ENCODE peak calls at places on chromosome 20, in five cellular contexts. S is SK-N-SH treated with all-trans-retinoic acid at 6 μM for 48 hours; U is activated CD8-positive, alpha-beta T cell treated with anti-CD3 and anti-CD28 coated beads, Interleukin-2, amount 10 ng/mL, durations not matched to agents 7 days and 5 days; H is stimulated activated naive CD8-positive, alpha-beta T cell treated with anti-CD3 and anti-CD28 coated beads, Interleukin-15, Interleukin-2, amounts not matched to agents 100 U/mL and 50 U/mL, for 24 hours; A is Right ventricle myocardium superior. K is an unnamed sample.

GRCh38 chr20:53243152-53243551 is 271.0 kb downstream of the TSHZ2 start:
- ATAC-seq in S (no peak), U (no peak), H (no peak), A (no peak), K (no peak)

GRCh38 chr20:33105336-33105924 is 26.0 kb downstream of the BPIFB4 start:
- ATAC-seq in S (no peak), U (no peak), H (no peak), A (peak), K (no peak)

GRCh38 chr20:2800590-2801458 is at the start of gene CPXM1:
- ATAC-seq in S (peak), U (peak), H (peak), A (no peak), K (peak)

GRCh38 chr20:4880051-4880450 is 121.3 kb downstream of the SLC23A2 start:
- ATAC-seq in S (no peak), U (no peak), H (no peak), A (no peak), K (no peak)

GRCh38 chr20:32522525-32522774 is 62.7 kb downstream of the NOL4L start:
- ATAC-seq in S (peak), U (peak), H (no peak), A (no peak), K (peak)

GRCh38 chr20:25207960-25208534 is 12.5 kb downstream of the ENTPD6 start:
- ATAC-seq in S (no peak), U (no peak), H (no peak), A (no peak), K (no peak)

GRCh38 chr20:33559994-33560393 is 70.1 kb downstream of the CBFA2T2 start:
- ATAC-seq in S (no peak), U (no peak), H (no peak), A (no peak), K (no peak)

GRCh38 chr20:24970030-24970553 is 21.0 kb downstream of the CST7 start:
- ATAC-seq in S (no peak), U (no peak), H (no peak), A (no peak), K (no peak)

GRCh38 chr20:41051426-41051825 is 22.8 kb downstream of the TOP1 start:
- ATAC-seq in S (no peak), U (no peak), H (no peak), A (no peak), K (no peak)

GRCh38 chr20:64242797-64243475 is 12.6 kb upstream of the PCMTD2 start:
- ATAC-seq in S (no peak), U (no peak), H (no peak), A (no peak), K (no peak)

GRCh38 chr20:44549123-44549522 is 27.3 kb upstream of the SERINC3 start:
- ATAC-seq in S (no peak), U (no peak), H (no peak), A (no peak), K (no peak)